ENCODE peak calls at places on chromosome 20, in four cellular contexts. One of them, this sample, is unnamed.

GRCh38 chr20:17688965-17689364 is 6.9 kb upstream of the RRBP1 start:
- DNase-seq in upper lobe of left lung: no peak
- DNase-seq in SK-N-SH: no peak
- DNase-seq in transverse colon: no peak
- DNase-seq in this sample: no peak

GRCh38 chr20:43667341-43668132 is 623 bp downstream of the MYBL2 start:
- DNase-seq in upper lobe of left lung: no peak
- DNase-seq in SK-N-SH: peak
- DNase-seq in transverse colon: no peak
- DNase-seq in this sample: no peak

GRCh38 chr20:31570735-31571617 is 34.1 kb upstream of the ID1 start:
- DNase-seq in SK-N-SH: peak
- DNase-seq in transverse colon: peak
- DNase-seq in upper lobe of left lung: no peak
- DNase-seq in this sample: peak

GRCh38 chr20:5808901-5809300 is 58.7 kb downstream of the SHLD1 start:
- DNase-seq in upper lobe of left lung: no peak
- DNase-seq in transverse colon: no peak
- DNase-seq in SK-N-SH: no peak
- DNase-seq in this sample: no peak

GRCh38 chr20:55882286-55882685 is 123.0 kb downstream of the CBLN4 start:
- DNase-seq in SK-N-SH: no peak
- DNase-seq in transverse colon: no peak
- DNase-seq in upper lobe of left lung: no peak
- DNase-seq in this sample: no peak

GRCh38 chr20:46544576-46544975 is 5.9 kb downstream of the OCSTAMP start:
- DNase-seq in SK-N-SH: no peak
- DNase-seq in upper lobe of left lung: no peak
- DNase-seq in transverse colon: no peak
- DNase-seq in this sample: no peak

GRCh38 chr20:33211817-33212424 is 5.2 kb upstream of the BPIFA3 start:
- DNase-seq in upper lobe of left lung: peak
- DNase-seq in transverse colon: peak
- DNase-seq in SK-N-SH: peak
- DNase-seq in this sample: no peak

GRCh38 chr20:40160151-40160550 is 528.9 kb downstream of the MAFB start:
- DNase-seq in upper lobe of left lung: peak
- DNase-seq in SK-N-SH: peak
- DNase-seq in transverse colon: peak
- DNase-seq in this sample: no peak

GRCh38 chr20:36435799-36436541 is 105.3 kb upstream of the MYL9 start:
- DNase-seq in SK-N-SH: peak
- DNase-seq in upper lobe of left lung: peak
- DNase-seq in transverse colon: peak
- DNase-seq in this sample: peak

GRCh38 chr20:38112249-38112942 is 52.7 kb downstream of the TGM2 start:
- DNase-seq in SK-N-SH: no peak
- DNase-seq in upper lobe of left lung: peak
- DNase-seq in transverse colon: no peak
- DNase-seq in this sample: no peak

GRCh38 chr20:19015326-19015725 is 197.1 kb upstream of the SLC24A3 start:
- DNase-seq in transverse colon: no peak
- DNase-seq in SK-N-SH: no peak
- DNase-seq in upper lobe of left lung: no peak
- DNase-seq in this sample: no peak

GRCh38 chr20:62367483-62368302 is 581 bp upstream of the LAMA5 start:
- DNase-seq in transverse colon: peak
- DNase-seq in SK-N-SH: peak
- DNase-seq in upper lobe of left lung: no peak
- DNase-seq in this sample: no peak

GRCh38 chr20:45867811-45868176 is 10.4 kb downstream of the ZSWIM3 start:
- DNase-seq in upper lobe of left lung: no peak
- DNase-seq in transverse colon: no peak
- DNase-seq in SK-N-SH: no peak
- DNase-seq in this sample: no peak

GRCh38 chr20:17109307-17109706 is 117.5 kb upstream of the PCSK2 start:
- DNase-seq in upper lobe of left lung: no peak
- DNase-seq in transverse colon: no peak
- DNase-seq in SK-N-SH: no peak
- DNase-seq in this sample: no peak

GRCh38 chr20:35111141-35111888 is 18.7 kb upstream of the TRPC4AP start:
- DNase-seq in SK-N-SH: no peak
- DNase-seq in transverse colon: no peak
- DNase-seq in upper lobe of left lung: no peak
- DNase-seq in this sample: no peak

GRCh38 chr20:58907481-58908137 is 55.1 kb downstream of the GNAS start:
- DNase-seq in transverse colon: peak
- DNase-seq in SK-N-SH: peak
- DNase-seq in upper lobe of left lung: peak
- DNase-seq in this sample: peak

DNA sequence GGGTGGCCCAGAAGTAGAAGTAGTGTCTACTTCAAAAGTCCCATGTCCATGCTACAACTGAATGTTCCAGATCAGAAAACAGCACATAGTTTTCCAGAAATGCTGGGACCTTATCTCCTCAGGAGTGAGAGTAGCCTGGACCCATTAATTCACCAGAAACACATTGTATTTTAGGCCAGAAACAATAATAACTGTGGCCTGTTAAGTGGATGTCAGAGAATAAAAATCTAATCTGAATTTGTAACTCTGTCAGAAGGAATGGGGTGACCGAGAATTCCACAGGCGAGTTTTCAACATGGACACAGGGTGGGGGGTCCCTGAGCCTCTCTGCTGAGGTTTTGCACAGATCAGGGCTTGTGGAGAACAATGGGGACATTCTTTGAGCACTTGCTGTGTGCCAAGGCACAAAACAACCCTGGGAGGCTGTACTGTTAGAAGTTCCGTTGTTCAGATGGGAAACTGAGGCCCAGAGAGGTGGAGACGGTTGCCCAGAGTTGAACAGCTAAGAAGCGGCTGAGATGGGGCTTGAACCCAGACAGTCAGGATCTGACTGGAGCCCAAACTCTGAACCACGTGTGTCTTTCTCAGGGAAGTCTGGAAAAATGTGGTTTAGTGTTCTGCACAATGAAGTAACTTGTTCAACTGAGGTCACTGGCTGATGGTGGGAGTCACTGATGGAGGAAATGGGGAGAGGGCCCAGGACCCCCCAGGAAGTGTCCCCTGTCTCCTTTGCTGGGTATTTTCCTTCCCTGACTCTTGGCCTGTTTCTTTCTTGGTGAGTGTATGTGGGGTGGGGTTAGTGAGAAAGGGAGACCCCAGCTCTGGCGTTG is 44.2 kb downstream of the SNAI1 start:
- DNase-seq in upper lobe of left lung: no peak
- DNase-seq in transverse colon: no peak
- DNase-seq in SK-N-SH: no peak
- DNase-seq in this sample: no peak
- TF ChIP-seq POLR2AphosphoS5 in upper lobe of left lung: no peak
- TF ChIP-seq POLR2AphosphoS5 in transverse colon: no peak
- TF ChIP-seq POLR2AphosphoS5 in SK-N-SH: no peak
- TF ChIP-seq POLR2AphosphoS5 in this sample: no peak

GRCh38 chr20:50819344-50819743 is 24.5 kb downstream of the BCAS4 start:
- DNase-seq in upper lobe of left lung: no peak
- DNase-seq in SK-N-SH: no peak
- DNase-seq in transverse colon: no peak
- DNase-seq in this sample: no peak

GRCh38 chr20:50815162-50815989 is 20.5 kb downstream of the BCAS4 start:
- DNase-seq in SK-N-SH: no peak
- DNase-seq in transverse colon: peak
- DNase-seq in upper lobe of left lung: peak
- DNase-seq in this sample: no peak

GRCh38 chr20:50814438-50815161 is 19.7 kb downstream of the BCAS4 start:
- DNase-seq in upper lobe of left lung: no peak
- DNase-seq in transverse colon: no peak
- DNase-seq in SK-N-SH: no peak
- DNase-seq in this sample: no peak

GRCh38 chr20:50820515-50821256 is 25.8 kb downstream of the BCAS4 start:
- DNase-seq in upper lobe of left lung: no peak
- DNase-seq in transverse colon: no peak
- DNase-seq in SK-N-SH: no peak
- DNase-seq in this sample: no peak

DNA sequence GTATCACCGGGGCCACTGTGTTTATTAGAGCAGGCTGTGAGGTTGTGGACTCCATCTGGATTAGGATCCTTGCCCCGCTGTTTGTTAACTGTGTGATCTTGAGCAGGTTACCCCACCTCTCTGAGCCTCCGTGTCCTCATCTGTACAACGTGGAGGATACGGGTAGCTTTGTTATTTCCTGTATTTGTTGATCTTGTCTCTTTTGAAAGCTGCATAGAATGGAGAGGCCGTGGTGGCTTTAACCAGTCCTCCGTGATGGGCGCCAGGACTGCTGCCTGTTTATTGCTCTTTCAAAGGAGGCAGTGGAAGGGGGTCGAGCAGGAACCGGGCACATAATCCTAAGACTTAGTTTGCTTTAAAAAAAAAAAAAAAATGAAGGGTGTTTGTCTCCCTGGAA is 22.9 kb downstream of the BCAS4 start:
- DNase-seq in upper lobe of left lung: no peak
- DNase-seq in SK-N-SH: no peak
- DNase-seq in transverse colon: no peak
- DNase-seq in this sample: no peak
- H3K27ac ChIP-seq in upper lobe of left lung: peak
- H3K27ac ChIP-seq in SK-N-SH: peak
- H3K27ac ChIP-seq in transverse colon: no peak
- H3K27ac ChIP-seq in this sample: peak

DNA sequence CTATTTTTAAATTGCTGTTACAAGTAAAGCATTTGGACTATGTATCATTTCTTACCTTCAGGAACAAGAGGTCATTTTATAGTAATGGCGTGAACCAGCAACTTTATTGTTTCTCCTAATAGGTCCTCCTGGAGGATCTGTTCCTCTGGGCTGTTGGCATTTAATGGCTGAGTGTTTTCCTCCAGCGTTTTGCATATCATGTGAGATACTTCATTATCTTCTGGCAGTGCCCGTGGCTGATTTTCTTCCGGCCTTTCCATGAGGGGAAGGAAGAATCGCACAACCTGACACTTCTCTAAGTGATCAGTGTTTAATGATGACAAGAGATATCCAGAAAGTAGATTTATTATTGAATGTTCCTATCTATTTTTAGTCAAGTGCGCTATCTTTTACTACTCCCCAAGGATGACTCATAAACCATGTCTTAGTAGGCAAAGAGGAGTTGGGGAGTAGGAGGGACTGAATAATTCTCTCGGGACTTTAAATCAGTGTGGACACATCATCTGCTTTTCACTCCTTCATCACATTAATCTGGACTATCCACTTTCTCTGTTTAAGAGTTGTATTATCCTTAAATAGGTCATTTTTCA is 149.6 kb downstream of the PLCB4 start:
- DNase-seq in upper lobe of left lung: no peak
- DNase-seq in transverse colon: no peak
- DNase-seq in SK-N-SH: no peak
- DNase-seq in this sample: no peak
- TF ChIP-seq POLR2AphosphoS5 in upper lobe of left lung: no peak
- TF ChIP-seq POLR2AphosphoS5 in transverse colon: no peak
- TF ChIP-seq POLR2AphosphoS5 in SK-N-SH: no peak
- TF ChIP-seq POLR2AphosphoS5 in this sample: no peak

GRCh38 chr20:49635171-49635570 is 67.2 kb upstream of the PTGIS start:
- DNase-seq in transverse colon: peak
- DNase-seq in upper lobe of left lung: no peak
- DNase-seq in SK-N-SH: peak
- DNase-seq in this sample: no peak
- H3K27ac ChIP-seq in transverse colon: peak
- H3K27ac ChIP-seq in upper lobe of left lung: no peak
- H3K27ac ChIP-seq in SK-N-SH: no peak
- H3K27ac ChIP-seq in this sample: no peak